ENCODE peak calls at places on chromosomes 16 and 17, in four cellular contexts. One of them, this sample, is unnamed.
A peak's percentile ranks its signal among the peaks of the same experiment; 100 is the strongest.

GRCh38 chr16:84503751-84504395 is 586 bp downstream of the MEAK7 start:
- DNase-seq in H9: no peak
- DNase-seq in IMR-90: peak; percentile 55
- DNase-seq in neuronal stem cell: no peak
- DNase-seq in this sample: no peak

GRCh38 chr17:78374631-78375274 is 3.7 kb upstream of the PGS1 start:
- DNase-seq in H9: peak; percentile 77
- DNase-seq in IMR-90: peak; percentile 90
- DNase-seq in neuronal stem cell: peak; percentile 75
- DNase-seq in this sample: peak; percentile 56

GRCh38 chr16:11393366-11393765 is 48.1 kb downstream of the RMI2 start:
- DNase-seq in H9: no peak
- DNase-seq in IMR-90: no peak
- DNase-seq in neuronal stem cell: no peak
- DNase-seq in this sample: no peak

GRCh38 chr17:9684955-9685621 is 39.8 kb downstream of the USP43 start:
- DNase-seq in H9: no peak
- DNase-seq in IMR-90: no peak
- DNase-seq in neuronal stem cell: no peak
- DNase-seq in this sample: no peak

GRCh38 chr16:85245307-85246172 is 133.3 kb upstream of the CIBAR2 start:
- DNase-seq in H9: peak; percentile 71
- DNase-seq in IMR-90: peak; percentile 79
- DNase-seq in neuronal stem cell: peak; percentile 70
- DNase-seq in this sample: peak; percentile 59

GRCh38 chr16:85554791-85555548 is 58.2 kb upstream of the GSE1 start:
- DNase-seq in H9: no peak
- DNase-seq in IMR-90: peak; percentile 67
- DNase-seq in neuronal stem cell: no peak
- DNase-seq in this sample: peak; percentile 40

GRCh38 chr16:8952281-8952751 is 11.4 kb downstream of the USP7 start:
- DNase-seq in H9: no peak
- DNase-seq in IMR-90: no peak
- DNase-seq in neuronal stem cell: no peak
- DNase-seq in this sample: no peak

GRCh38 chr16:66618588-66618987 is 14.1 kb downstream of the CMTM3 start:
- DNase-seq in H9: no peak
- DNase-seq in IMR-90: peak; percentile 98
- DNase-seq in neuronal stem cell: no peak
- DNase-seq in this sample: peak; percentile 94

GRCh38 chr17:67490471-67490870 is 113.4 kb downstream of the PITPNC1 start:
- DNase-seq in H9: peak; percentile 57
- DNase-seq in IMR-90: no peak
- DNase-seq in neuronal stem cell: no peak
- DNase-seq in this sample: no peak

GRCh38 chr17:28350271-28350670 is 7.1 kb downstream of the POLDIP2 start:
- DNase-seq in H9: no peak
- DNase-seq in IMR-90: no peak
- DNase-seq in neuronal stem cell: no peak
- DNase-seq in this sample: no peak

GRCh38 chr17:58352843-58353719 is 1.1 kb upstream of the SUPT4H1 start:
- DNase-seq in H9: peak; percentile 80
- DNase-seq in IMR-90: peak; percentile 41
- DNase-seq in neuronal stem cell: peak; percentile 51
- DNase-seq in this sample: no peak

GRCh38 chr17:57090560-57091185 is 5.6 kb downstream of the AKAP1 start:
- DNase-seq in H9: no peak
- DNase-seq in IMR-90: peak; percentile 5
- DNase-seq in neuronal stem cell: no peak
- DNase-seq in this sample: no peak

GRCh38 chr17:65634533-65634932 is 73.1 kb upstream of the AXIN2 start:
- DNase-seq in H9: no peak
- DNase-seq in IMR-90: no peak
- DNase-seq in neuronal stem cell: no peak
- DNase-seq in this sample: no peak

GRCh38 chr16:73131153-73131862 is 83.4 kb upstream of the ZFHX3 start:
- DNase-seq in H9: no peak
- DNase-seq in IMR-90: no peak
- DNase-seq in neuronal stem cell: no peak
- DNase-seq in this sample: no peak

GRCh38 chr17:7019839-7020519 is 2.9 kb upstream of the BCL6B start:
- DNase-seq in H9: peak; percentile 76
- DNase-seq in IMR-90: peak; percentile 23
- DNase-seq in neuronal stem cell: no peak
- DNase-seq in this sample: peak; percentile 62

GRCh38 chr17:17408236-17408794 is 68.5 kb upstream of the MED9 start:
- DNase-seq in H9: no peak
- DNase-seq in IMR-90: peak; percentile 61
- DNase-seq in neuronal stem cell: no peak
- DNase-seq in this sample: no peak

GRCh38 chr16:89187337-89188063 is 12.8 kb downstream of the SLC22A31 start:
- DNase-seq in H9: no peak
- DNase-seq in IMR-90: no peak
- DNase-seq in neuronal stem cell: no peak
- DNase-seq in this sample: peak; percentile 29

GRCh38 chr17:15966183-15966878 is 21.4 kb downstream of the ADORA2B start:
- DNase-seq in H9: peak; percentile 96
- DNase-seq in IMR-90: peak; percentile 35
- DNase-seq in neuronal stem cell: peak; percentile 86
- DNase-seq in this sample: peak; percentile 42

GRCh38 chr16:46743232-46743719 is 4.9 kb downstream of the MYLK3 start:
- DNase-seq in H9: peak; percentile 40
- DNase-seq in IMR-90: peak; percentile 28
- DNase-seq in neuronal stem cell: no peak
- DNase-seq in this sample: peak; percentile 54

GRCh38 chr17:78281249-78281865 is 49.9 kb downstream of the TMEM235 start:
- DNase-seq in H9: peak; percentile 43
- DNase-seq in IMR-90: peak; percentile 22
- DNase-seq in neuronal stem cell: no peak
- DNase-seq in this sample: no peak

GRCh38 chr17:48297825-48298224 is 132.2 kb downstream of the SKAP1 start:
- DNase-seq in H9: no peak
- DNase-seq in IMR-90: no peak
- DNase-seq in neuronal stem cell: no peak
- DNase-seq in this sample: no peak

GRCh38 chr16:31458073-31458834 is 1.0 kb upstream of the ARMC5 start:
- DNase-seq in H9: peak; percentile 60
- DNase-seq in IMR-90: peak; percentile 45
- DNase-seq in neuronal stem cell: no peak
- DNase-seq in this sample: peak; percentile 51

GRCh38 chr16:63185235-63185780 is 1149.1 kb upstream of the CDH8 start:
- DNase-seq in H9: no peak
- DNase-seq in IMR-90: no peak
- DNase-seq in neuronal stem cell: no peak
- DNase-seq in this sample: no peak

GRCh38 chr16:69772560-69773254 is 10.6 kb downstream of the WWP2 start:
- DNase-seq in H9: no peak
- DNase-seq in IMR-90: no peak
- DNase-seq in neuronal stem cell: no peak
- DNase-seq in this sample: no peak

GRCh38 chr17:83201206-83202001 is 122.0 kb downstream of the METRNL start:
- DNase-seq in H9: no peak
- DNase-seq in IMR-90: no peak
- DNase-seq in neuronal stem cell: no peak
- DNase-seq in this sample: no peak

GRCh38 chr17:34171245-34171818 is 83.8 kb upstream of the CCL2 start:
- DNase-seq in H9: peak; percentile 82
- DNase-seq in IMR-90: peak; percentile 53
- DNase-seq in neuronal stem cell: peak; percentile 43
- DNase-seq in this sample: peak; percentile 90

GRCh38 chr17:27362503-27362902 is 68.6 kb downstream of the WSB1 start:
- DNase-seq in H9: no peak
- DNase-seq in IMR-90: no peak
- DNase-seq in neuronal stem cell: no peak
- DNase-seq in this sample: no peak

GRCh38 chr17:61467416-61468262 is 15.4 kb downstream of the TBX4 start:
- DNase-seq in H9: peak; percentile 84
- DNase-seq in IMR-90: peak; percentile 52
- DNase-seq in neuronal stem cell: no peak
- DNase-seq in this sample: peak; percentile 32
- H2BK5ac ChIP-seq in H9: no peak overlapping the region
- H2BK5ac ChIP-seq in IMR-90: peak overlapping the region; percentile 20
- H2BK5ac ChIP-seq in neuronal stem cell: no peak overlapping the region
- H2BK5ac ChIP-seq in this sample: no peak overlapping the region

DNA sequence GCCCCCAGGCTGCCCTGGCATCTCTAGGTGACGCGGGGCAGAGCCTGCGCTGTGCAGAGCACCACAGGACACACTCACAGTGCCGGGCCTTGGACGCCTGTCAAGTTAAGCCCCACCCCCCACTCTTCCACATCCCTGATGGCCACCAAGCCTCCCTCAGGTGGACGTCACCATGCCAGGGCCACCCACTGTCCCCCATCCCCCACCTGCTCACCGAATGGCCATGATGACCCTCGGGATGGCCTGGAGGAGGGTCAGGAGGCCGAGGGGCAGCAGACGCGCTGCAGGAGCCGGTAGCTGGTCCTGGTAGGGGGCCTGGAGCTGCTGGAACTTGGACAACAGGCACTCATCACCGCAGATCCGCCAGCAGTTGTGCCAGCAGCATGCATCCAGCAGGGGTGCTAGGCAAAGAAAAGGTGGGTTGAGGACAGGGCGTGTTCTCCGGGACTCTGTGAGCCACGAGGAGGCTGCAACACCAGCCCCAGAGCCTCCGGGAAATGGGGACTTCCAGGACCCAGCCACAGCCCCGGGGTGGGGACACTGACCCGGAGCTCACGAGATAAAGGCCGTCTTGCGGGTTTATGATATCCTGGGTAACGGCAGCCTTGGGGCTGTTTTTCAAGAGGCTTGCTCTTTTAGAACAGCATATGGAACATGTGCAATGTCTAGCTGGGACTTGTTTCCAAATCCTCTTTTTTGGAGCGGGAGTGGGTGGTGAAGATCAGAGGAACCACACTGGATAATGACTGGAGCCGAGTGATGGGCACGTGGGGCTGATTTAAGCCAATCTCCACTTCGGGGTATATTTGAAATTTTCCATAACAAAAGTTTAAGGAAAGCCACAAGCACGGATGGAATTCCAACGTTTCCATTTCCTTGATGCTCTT is 11.4 kb downstream of the C16orf95 start:
- DNase-seq in H9: peak; percentile 77
- DNase-seq in IMR-90: no peak
- DNase-seq in neuronal stem cell: no peak
- DNase-seq in this sample: no peak
- H3K4me2 ChIP-seq in H9: no peak overlapping the region
- H3K4me2 ChIP-seq in IMR-90: no peak overlapping the region
- H3K4me2 ChIP-seq in neuronal stem cell: no peak overlapping the region
- H3K4me2 ChIP-seq in this sample: no peak overlapping the region

DNA sequence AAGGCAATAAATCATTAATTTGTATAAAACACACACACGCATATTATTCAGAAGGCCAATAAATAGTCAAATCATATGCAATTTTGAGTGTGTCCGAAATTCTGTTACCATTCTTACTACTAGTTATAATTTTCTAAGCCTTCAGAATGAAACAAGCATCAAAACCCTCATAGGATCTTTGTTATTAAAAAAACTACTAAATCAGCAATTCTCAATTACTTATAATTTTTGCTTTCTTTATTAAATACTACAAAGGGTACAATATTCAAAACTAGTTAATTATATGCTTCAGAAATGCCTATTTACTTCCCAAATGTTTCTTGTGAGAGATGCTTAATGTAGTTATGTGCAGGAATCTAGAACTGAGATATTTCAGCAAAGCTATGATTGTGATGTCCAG is 413.1 kb upstream of the KIF2B start:
- DNase-seq in H9: no peak
- DNase-seq in IMR-90: no peak
- DNase-seq in neuronal stem cell: no peak
- DNase-seq in this sample: no peak
- H3K9me3 ChIP-seq in H9: no peaks in the 10 kb centered on the region
- H3K9me3 ChIP-seq in IMR-90: peaks cover 2% of the 10 kb centered on the region
- H3K9me3 ChIP-seq in neuronal stem cell: peaks cover 2% of the 10 kb centered on the region
- H3K9me3 ChIP-seq in this sample: no peaks in the 10 kb centered on the region

GRCh38 chr17:918102-918740 is 61.4 kb downstream of the NXN start:
- DNase-seq in H9: no peak
- DNase-seq in IMR-90: no peak
- DNase-seq in neuronal stem cell: no peak
- DNase-seq in this sample: no peak

GRCh38 chr17:913207-913606 is 66.4 kb downstream of the NXN start:
- DNase-seq in H9: no peak
- DNase-seq in IMR-90: no peak
- DNase-seq in neuronal stem cell: no peak
- DNase-seq in this sample: no peak

GRCh38 chr17:916315-916714 is 63.3 kb downstream of the NXN start:
- DNase-seq in H9: no peak
- DNase-seq in IMR-90: no peak
- DNase-seq in neuronal stem cell: no peak
- DNase-seq in this sample: no peak

GRCh38 chr17:917391-917811 is 62.2 kb downstream of the NXN start:
- DNase-seq in H9: no peak
- DNase-seq in IMR-90: no peak
- DNase-seq in neuronal stem cell: no peak
- DNase-seq in this sample: no peak

GRCh38 chr17:915416-916201 is 64.0 kb downstream of the NXN start:
- DNase-seq in H9: no peak
- DNase-seq in IMR-90: no peak
- DNase-seq in neuronal stem cell: no peak
- DNase-seq in this sample: no peak
- H2BK5ac ChIP-seq in H9: no peak overlapping the region
- H2BK5ac ChIP-seq in IMR-90: no peak overlapping the region
- H2BK5ac ChIP-seq in neuronal stem cell: peak overlapping the region; percentile 24
- H2BK5ac ChIP-seq in this sample: no peak overlapping the region

GRCh38 chr16:284204-285120 is 1.5 kb downstream of the PDIA2 start:
- DNase-seq in H9: no peak
- DNase-seq in IMR-90: no peak
- DNase-seq in neuronal stem cell: no peak
- DNase-seq in this sample: no peak
- H3K4me2 ChIP-seq in H9: no peak overlapping the region
- H3K4me2 ChIP-seq in IMR-90: no peak overlapping the region
- H3K4me2 ChIP-seq in neuronal stem cell: no peak overlapping the region
- H3K4me2 ChIP-seq in this sample: no peak overlapping the region

GRCh38 chr17:54451051-54451450 is 449.6 kb upstream of the TOM1L1 start:
- DNase-seq in H9: no peak
- DNase-seq in IMR-90: no peak
- DNase-seq in neuronal stem cell: no peak
- DNase-seq in this sample: no peak

GRCh38 chr17:54452666-54453348 is 447.8 kb upstream of the TOM1L1 start:
- DNase-seq in H9: no peak
- DNase-seq in IMR-90: no peak
- DNase-seq in neuronal stem cell: no peak
- DNase-seq in this sample: no peak

GRCh38 chr17:54455251-54455868 is 445.3 kb upstream of the TOM1L1 start:
- DNase-seq in H9: no peak
- DNase-seq in IMR-90: no peak
- DNase-seq in neuronal stem cell: peak; percentile 2
- DNase-seq in this sample: no peak
- H3K9me3 ChIP-seq in H9: peaks cover 20% of the 10 kb centered on the region
- H3K9me3 ChIP-seq in IMR-90: peaks cover 4% of the 10 kb centered on the region
- H3K9me3 ChIP-seq in neuronal stem cell: peaks cover 5% of the 10 kb centered on the region
- H3K9me3 ChIP-seq in this sample: no peaks in the 10 kb centered on the region

DNA sequence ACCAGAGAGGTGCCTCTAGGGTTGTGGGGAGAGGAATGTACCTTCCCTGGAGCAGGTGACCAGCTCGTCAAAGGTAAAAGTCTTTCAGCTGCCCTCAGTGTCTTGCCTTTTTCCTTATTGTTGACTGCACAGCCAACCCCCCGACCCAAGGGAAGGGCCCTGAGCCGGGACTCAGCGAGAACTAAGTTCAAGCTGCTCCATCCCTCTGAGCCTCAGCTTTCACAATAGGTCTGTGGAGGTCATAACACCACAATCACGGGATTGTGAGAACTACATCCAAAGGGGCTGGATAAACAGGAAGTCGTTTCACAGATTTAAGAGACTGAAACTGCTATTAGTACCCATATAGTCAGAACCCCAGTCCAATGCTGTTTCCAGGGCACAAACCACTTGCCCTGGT is 2.6 kb upstream of the KRT36 start:
- DNase-seq in H9: no peak
- DNase-seq in IMR-90: peak; percentile 33
- DNase-seq in neuronal stem cell: no peak
- DNase-seq in this sample: peak; percentile 33
- H2BK5ac ChIP-seq in H9: no peak overlapping the region
- H2BK5ac ChIP-seq in IMR-90: no peak overlapping the region
- H2BK5ac ChIP-seq in neuronal stem cell: no peak overlapping the region
- H2BK5ac ChIP-seq in this sample: no peak overlapping the region